ENCODE peak calls at places on chromosomes 13 and 19, in eight cellular contexts. One of them, this sample, is unnamed. For H3K36me3, the result is how much of the 10 kb centered on the place peaks cover.

GRCh38 chr13:75460644-75461043 is 21.3 kb downstream of the TBC1D4 start:
- DNase-seq in effector memory CD4-positive, alpha-beta T cell: no peak
- DNase-seq in bronchial epithelial cell: no peak
- DNase-seq in upper lobe of right lung: no peak
- DNase-seq in heart right ventricle: no peak
- DNase-seq in brain microvascular endothelial cell: no peak
- DNase-seq in sigmoid colon: no peak
- DNase-seq in heart left ventricle: no peak
- DNase-seq in this sample: no peak

GRCh38 chr19:39052243-39052746 is 19.9 kb upstream of the FBXO27 start:
- DNase-seq in heart left ventricle: peak
- DNase-seq in upper lobe of right lung: peak
- DNase-seq in bronchial epithelial cell: peak
- DNase-seq in heart right ventricle: peak
- DNase-seq in effector memory CD4-positive, alpha-beta T cell: peak
- DNase-seq in sigmoid colon: peak
- DNase-seq in brain microvascular endothelial cell: peak
- DNase-seq in this sample: peak

GRCh38 chr13:60226507-60226906 is 62.8 kb upstream of the DIAPH3 start:
- DNase-seq in sigmoid colon: no peak
- DNase-seq in effector memory CD4-positive, alpha-beta T cell: no peak
- DNase-seq in bronchial epithelial cell: peak
- DNase-seq in upper lobe of right lung: no peak
- DNase-seq in brain microvascular endothelial cell: peak
- DNase-seq in heart left ventricle: no peak
- DNase-seq in heart right ventricle: no peak
- DNase-seq in this sample: peak

GRCh38 chr13:110949628-110950027 is 34.8 kb upstream of the ANKRD10 start:
- DNase-seq in heart right ventricle: no peak
- DNase-seq in brain microvascular endothelial cell: no peak
- DNase-seq in upper lobe of right lung: no peak
- DNase-seq in sigmoid colon: no peak
- DNase-seq in effector memory CD4-positive, alpha-beta T cell: no peak
- DNase-seq in bronchial epithelial cell: no peak
- DNase-seq in heart left ventricle: no peak
- DNase-seq in this sample: no peak

GRCh38 chr13:42266464-42266863 is 5.5 kb upstream of the AKAP11 start:
- DNase-seq in heart right ventricle: peak
- DNase-seq in upper lobe of right lung: no peak
- DNase-seq in brain microvascular endothelial cell: peak
- DNase-seq in bronchial epithelial cell: no peak
- DNase-seq in effector memory CD4-positive, alpha-beta T cell: no peak
- DNase-seq in heart left ventricle: no peak
- DNase-seq in sigmoid colon: no peak
- DNase-seq in this sample: no peak

GRCh38 chr13:45384474-45385174 is 33.5 kb downstream of the SLC25A30 start:
- DNase-seq in heart left ventricle: no peak
- DNase-seq in upper lobe of right lung: no peak
- DNase-seq in effector memory CD4-positive, alpha-beta T cell: no peak
- DNase-seq in sigmoid colon: no peak
- DNase-seq in heart right ventricle: no peak
- DNase-seq in brain microvascular endothelial cell: no peak
- DNase-seq in bronchial epithelial cell: no peak
- DNase-seq in this sample: no peak

GRCh38 chr13:23579072-23579885 is 9.1 kb downstream of the TNFRSF19 start:
- DNase-seq in sigmoid colon: peak
- DNase-seq in bronchial epithelial cell: peak
- DNase-seq in upper lobe of right lung: peak
- DNase-seq in heart right ventricle: peak
- DNase-seq in heart left ventricle: peak
- DNase-seq in effector memory CD4-positive, alpha-beta T cell: peak
- DNase-seq in brain microvascular endothelial cell: peak
- DNase-seq in this sample: peak

GRCh38 chr13:108365255-108365654 is 95.7 kb downstream of the TNFSF13B start:
- DNase-seq in heart right ventricle: no peak
- DNase-seq in upper lobe of right lung: no peak
- DNase-seq in brain microvascular endothelial cell: no peak
- DNase-seq in effector memory CD4-positive, alpha-beta T cell: no peak
- DNase-seq in sigmoid colon: no peak
- DNase-seq in heart left ventricle: no peak
- DNase-seq in bronchial epithelial cell: no peak
- DNase-seq in this sample: no peak

GRCh38 chr13:37715606-37716015 is 117.0 kb upstream of the POSTN start:
- DNase-seq in heart left ventricle: no peak
- DNase-seq in effector memory CD4-positive, alpha-beta T cell: no peak
- DNase-seq in brain microvascular endothelial cell: peak
- DNase-seq in bronchial epithelial cell: peak
- DNase-seq in upper lobe of right lung: no peak
- DNase-seq in sigmoid colon: no peak
- DNase-seq in heart right ventricle: no peak
- DNase-seq in this sample: no peak

GRCh38 chr19:10104665-10105221 is 1.4 kb upstream of the PPAN start:
- DNase-seq in brain microvascular endothelial cell: no peak
- DNase-seq in heart left ventricle: no peak
- DNase-seq in upper lobe of right lung: no peak
- DNase-seq in sigmoid colon: no peak
- DNase-seq in heart right ventricle: no peak
- DNase-seq in effector memory CD4-positive, alpha-beta T cell: peak
- DNase-seq in bronchial epithelial cell: no peak
- DNase-seq in this sample: no peak

GRCh38 chr13:106153876-106154275 is 381.6 kb downstream of the EFNB2 start:
- DNase-seq in brain microvascular endothelial cell: no peak
- DNase-seq in bronchial epithelial cell: peak
- DNase-seq in sigmoid colon: no peak
- DNase-seq in upper lobe of right lung: no peak
- DNase-seq in effector memory CD4-positive, alpha-beta T cell: no peak
- DNase-seq in heart left ventricle: no peak
- DNase-seq in heart right ventricle: no peak
- DNase-seq in this sample: no peak

GRCh38 chr13:98280176-98280510 is 103.1 kb upstream of the RNF113B start:
- DNase-seq in heart right ventricle: no peak
- DNase-seq in sigmoid colon: no peak
- DNase-seq in bronchial epithelial cell: no peak
- DNase-seq in upper lobe of right lung: no peak
- DNase-seq in brain microvascular endothelial cell: no peak
- DNase-seq in effector memory CD4-positive, alpha-beta T cell: no peak
- DNase-seq in heart left ventricle: no peak
- DNase-seq in this sample: no peak

GRCh38 chr19:32407004-32407992 is 1.7 kb downstream of the DPY19L3 start:
- DNase-seq in upper lobe of right lung: peak
- DNase-seq in heart right ventricle: no peak
- DNase-seq in effector memory CD4-positive, alpha-beta T cell: no peak
- DNase-seq in heart left ventricle: no peak
- DNase-seq in bronchial epithelial cell: peak
- DNase-seq in sigmoid colon: peak
- DNase-seq in brain microvascular endothelial cell: peak
- DNase-seq in this sample: no peak

GRCh38 chr13:46339035-46339666 is 47.9 kb downstream of the RUBCNL start:
- DNase-seq in heart right ventricle: peak
- DNase-seq in brain microvascular endothelial cell: peak
- DNase-seq in upper lobe of right lung: no peak
- DNase-seq in bronchial epithelial cell: peak
- DNase-seq in heart left ventricle: no peak
- DNase-seq in sigmoid colon: no peak
- DNase-seq in effector memory CD4-positive, alpha-beta T cell: no peak
- DNase-seq in this sample: no peak

GRCh38 chr13:43883636-43884035 is 3.9 kb downstream of the LACC1 start:
- DNase-seq in upper lobe of right lung: no peak
- DNase-seq in sigmoid colon: no peak
- DNase-seq in brain microvascular endothelial cell: peak
- DNase-seq in effector memory CD4-positive, alpha-beta T cell: no peak
- DNase-seq in heart left ventricle: no peak
- DNase-seq in heart right ventricle: no peak
- DNase-seq in bronchial epithelial cell: no peak
- DNase-seq in this sample: no peak

GRCh38 chr13:78753457-78753856 is 94.5 kb upstream of the OBI1 start:
- DNase-seq in brain microvascular endothelial cell: no peak
- DNase-seq in upper lobe of right lung: no peak
- DNase-seq in heart right ventricle: no peak
- DNase-seq in bronchial epithelial cell: no peak
- DNase-seq in sigmoid colon: no peak
- DNase-seq in heart left ventricle: no peak
- DNase-seq in effector memory CD4-positive, alpha-beta T cell: no peak
- DNase-seq in this sample: no peak

GRCh38 chr13:34364633-34365032 is 546.7 kb downstream of the RFC3 start:
- DNase-seq in effector memory CD4-positive, alpha-beta T cell: no peak
- DNase-seq in heart left ventricle: no peak
- DNase-seq in brain microvascular endothelial cell: peak
- DNase-seq in sigmoid colon: no peak
- DNase-seq in heart right ventricle: no peak
- DNase-seq in bronchial epithelial cell: peak
- DNase-seq in upper lobe of right lung: no peak
- DNase-seq in this sample: no peak

GRCh38 chr19:17205237-17206140 is 9.7 kb upstream of the USE1 start:
- DNase-seq in brain microvascular endothelial cell: peak
- DNase-seq in heart right ventricle: peak
- DNase-seq in bronchial epithelial cell: peak
- DNase-seq in upper lobe of right lung: peak
- DNase-seq in effector memory CD4-positive, alpha-beta T cell: peak
- DNase-seq in heart left ventricle: peak
- DNase-seq in sigmoid colon: peak
- DNase-seq in this sample: no peak

GRCh38 chr13:98172570-98173405 is 4.3 kb downstream of the RNF113B start:
- DNase-seq in upper lobe of right lung: no peak
- DNase-seq in bronchial epithelial cell: no peak
- DNase-seq in effector memory CD4-positive, alpha-beta T cell: no peak
- DNase-seq in heart left ventricle: no peak
- DNase-seq in sigmoid colon: no peak
- DNase-seq in brain microvascular endothelial cell: no peak
- DNase-seq in heart right ventricle: no peak
- DNase-seq in this sample: no peak

GRCh38 chr19:8097681-8098567 is 45.4 kb downstream of the CCL25 start:
- DNase-seq in sigmoid colon: no peak
- DNase-seq in bronchial epithelial cell: no peak
- DNase-seq in effector memory CD4-positive, alpha-beta T cell: no peak
- DNase-seq in heart right ventricle: no peak
- DNase-seq in brain microvascular endothelial cell: no peak
- DNase-seq in heart left ventricle: no peak
- DNase-seq in upper lobe of right lung: no peak
- DNase-seq in this sample: no peak

GRCh38 chr19:8095354-8095886 is 42.9 kb downstream of the CCL25 start:
- DNase-seq in heart left ventricle: no peak
- DNase-seq in bronchial epithelial cell: no peak
- DNase-seq in sigmoid colon: no peak
- DNase-seq in brain microvascular endothelial cell: no peak
- DNase-seq in heart right ventricle: no peak
- DNase-seq in upper lobe of right lung: no peak
- DNase-seq in effector memory CD4-positive, alpha-beta T cell: no peak
- DNase-seq in this sample: no peak

GRCh38 chr19:8096071-8096470 is 43.5 kb downstream of the CCL25 start:
- DNase-seq in heart right ventricle: no peak
- DNase-seq in effector memory CD4-positive, alpha-beta T cell: no peak
- DNase-seq in upper lobe of right lung: no peak
- DNase-seq in bronchial epithelial cell: no peak
- DNase-seq in brain microvascular endothelial cell: no peak
- DNase-seq in sigmoid colon: no peak
- DNase-seq in heart left ventricle: no peak
- DNase-seq in this sample: no peak

GRCh38 chr19:8094336-8094735 is 41.8 kb downstream of the CCL25 start:
- DNase-seq in effector memory CD4-positive, alpha-beta T cell: no peak
- DNase-seq in bronchial epithelial cell: no peak
- DNase-seq in heart left ventricle: no peak
- DNase-seq in heart right ventricle: no peak
- DNase-seq in upper lobe of right lung: no peak
- DNase-seq in brain microvascular endothelial cell: no peak
- DNase-seq in sigmoid colon: no peak
- DNase-seq in this sample: no peak

GRCh38 chr19:8097198-8097597 is 44.6 kb downstream of the CCL25 start:
- DNase-seq in bronchial epithelial cell: no peak
- DNase-seq in heart left ventricle: no peak
- DNase-seq in upper lobe of right lung: no peak
- DNase-seq in brain microvascular endothelial cell: no peak
- DNase-seq in effector memory CD4-positive, alpha-beta T cell: no peak
- DNase-seq in heart right ventricle: no peak
- DNase-seq in sigmoid colon: no peak
- DNase-seq in this sample: no peak
- H3K36me3 ChIP-seq in bronchial epithelial cell: under half
- H3K36me3 ChIP-seq in heart left ventricle: under half
- H3K36me3 ChIP-seq in upper lobe of right lung: under half
- H3K36me3 ChIP-seq in brain microvascular endothelial cell: under half
- H3K36me3 ChIP-seq in effector memory CD4-positive, alpha-beta T cell: under half
- H3K36me3 ChIP-seq in heart right ventricle: under half
- H3K36me3 ChIP-seq in sigmoid colon: under half
- H3K36me3 ChIP-seq in this sample: under half

DNA sequence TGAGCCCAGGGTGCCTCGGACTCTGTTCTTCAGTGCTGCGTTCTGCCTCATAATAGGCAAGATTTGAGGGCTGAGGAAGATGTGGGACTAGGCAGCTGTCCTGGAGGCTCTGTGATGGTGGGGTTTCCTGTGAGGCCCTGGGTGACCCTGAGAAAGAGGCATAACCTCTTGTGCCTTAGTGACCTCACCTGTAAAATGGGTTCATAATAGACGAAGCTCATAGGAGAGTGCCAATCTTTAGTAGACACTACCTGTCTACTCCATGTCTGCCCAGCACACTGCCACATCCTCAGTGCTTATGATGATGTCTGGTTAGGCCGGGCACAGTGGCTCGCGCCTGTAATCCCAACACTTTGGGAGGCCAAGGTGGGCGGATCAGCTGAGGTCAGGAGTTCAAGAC is 23.4 kb downstream of the RRAS start:
- DNase-seq in upper lobe of right lung: no peak
- DNase-seq in heart left ventricle: no peak
- DNase-seq in sigmoid colon: no peak
- DNase-seq in brain microvascular endothelial cell: no peak
- DNase-seq in heart right ventricle: no peak
- DNase-seq in effector memory CD4-positive, alpha-beta T cell: no peak
- DNase-seq in bronchial epithelial cell: no peak
- DNase-seq in this sample: no peak
- H3K36me3 ChIP-seq in upper lobe of right lung: half or more
- H3K36me3 ChIP-seq in heart left ventricle: under half
- H3K36me3 ChIP-seq in sigmoid colon: under half
- H3K36me3 ChIP-seq in brain microvascular endothelial cell: under half
- H3K36me3 ChIP-seq in heart right ventricle: half or more
- H3K36me3 ChIP-seq in effector memory CD4-positive, alpha-beta T cell: half or more
- H3K36me3 ChIP-seq in bronchial epithelial cell: under half
- H3K36me3 ChIP-seq in this sample: half or more

GRCh38 chr13:80438521-80438920 is 97.6 kb upstream of the SPRY2 start:
- DNase-seq in upper lobe of right lung: no peak
- DNase-seq in sigmoid colon: no peak
- DNase-seq in bronchial epithelial cell: no peak
- DNase-seq in heart right ventricle: no peak
- DNase-seq in brain microvascular endothelial cell: no peak
- DNase-seq in heart left ventricle: no peak
- DNase-seq in effector memory CD4-positive, alpha-beta T cell: no peak
- DNase-seq in this sample: no peak
- H3K36me3 ChIP-seq in upper lobe of right lung: under half
- H3K36me3 ChIP-seq in sigmoid colon: under half
- H3K36me3 ChIP-seq in bronchial epithelial cell: under half
- H3K36me3 ChIP-seq in heart right ventricle: under half
- H3K36me3 ChIP-seq in brain microvascular endothelial cell: under half
- H3K36me3 ChIP-seq in heart left ventricle: under half
- H3K36me3 ChIP-seq in effector memory CD4-positive, alpha-beta T cell: under half
- H3K36me3 ChIP-seq in this sample: under half

DNA sequence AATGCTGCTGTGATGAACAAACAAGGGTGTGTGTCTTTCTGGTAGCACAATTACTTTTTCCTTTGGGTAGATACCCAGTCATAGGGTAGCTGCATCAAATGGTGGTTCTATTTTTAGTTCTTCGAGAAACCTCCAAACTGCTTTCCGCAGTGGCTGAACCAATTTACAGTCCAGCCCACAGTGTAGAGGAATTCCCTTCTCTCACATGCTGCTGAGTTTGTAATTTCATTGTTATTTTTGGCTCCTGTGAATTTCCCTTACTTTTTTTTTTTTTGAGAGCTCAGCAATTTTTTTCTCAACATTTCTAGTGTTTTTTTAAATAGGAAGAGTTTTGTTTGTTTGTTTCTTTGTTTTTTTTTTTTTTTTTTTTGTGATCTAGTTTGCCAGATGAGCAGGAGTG is 37.5 kb upstream of the ADGRE1 start:
- DNase-seq in brain microvascular endothelial cell: no peak
- DNase-seq in effector memory CD4-positive, alpha-beta T cell: no peak
- DNase-seq in sigmoid colon: no peak
- DNase-seq in upper lobe of right lung: no peak
- DNase-seq in heart left ventricle: no peak
- DNase-seq in heart right ventricle: no peak
- DNase-seq in bronchial epithelial cell: no peak
- DNase-seq in this sample: no peak
- H3K36me3 ChIP-seq in brain microvascular endothelial cell: under half
- H3K36me3 ChIP-seq in effector memory CD4-positive, alpha-beta T cell: half or more
- H3K36me3 ChIP-seq in sigmoid colon: under half
- H3K36me3 ChIP-seq in upper lobe of right lung: under half
- H3K36me3 ChIP-seq in heart left ventricle: under half
- H3K36me3 ChIP-seq in heart right ventricle: under half
- H3K36me3 ChIP-seq in bronchial epithelial cell: under half
- H3K36me3 ChIP-seq in this sample: under half